ENCODE peak calls at places on chromosomes 6 and 20, in five cellular contexts. W is SK-N-SH, H is breast epithelium, V is stomach, J is prostate gland. C is an unnamed sample.
A peak's percentile ranks its signal among the peaks of the same experiment; 100 is the strongest.

GRCh38 chr6:37632291-37632690 is 65.4 kb downstream of the MDGA1 start:
- DNase-seq in H (no peak), J (no peak), W (no peak), V (no peak), C (no peak)

GRCh38 chr6:54020311-54020710 is 90.9 kb upstream of the MLIP start:
- DNase-seq in J (no peak), H (no peak), W (no peak), V (no peak), C (no peak)

GRCh38 chr6:41695825-41696224 is 39.6 kb downstream of the TFEB start:
- DNase-seq in H (no peak), W (no peak), J (no peak), V (no peak), C (no peak)

GRCh38 chr6:44002591-44003344 is 124.5 kb downstream of the MRPL14 start:
- DNase-seq in H (peak; percentile 64), V (peak; percentile 63), W (peak; percentile 72), J (peak; percentile 32), C (peak; percentile 65)

GRCh38 chr6:169213814-169214520 is 39.7 kb downstream of the THBS2 start:
- DNase-seq in J (no peak), W (peak; percentile 9), V (no peak), H (no peak), C (peak; percentile 83)

GRCh38 chr20:4962257-4962855 is 39.0 kb downstream of the SLC23A2 start:
- DNase-seq in H (no peak), W (no peak), J (no peak), V (no peak), C (peak; percentile 78)

GRCh38 chr6:79468116-79468515 is 69.1 kb downstream of the LCA5 start:
- DNase-seq in J (no peak), W (no peak), H (no peak), V (no peak), C (no peak)

GRCh38 chr6:48866681-48867080 is 596.4 kb downstream of the MMUT start:
- DNase-seq in J (no peak), V (no peak), H (no peak), W (no peak), C (no peak)

GRCh38 chr6:47700051-47700450 is 1.7 kb downstream of the ADGRF4 start:
- DNase-seq in H (peak; percentile 53), W (no peak), V (no peak), J (peak; percentile 60), C (no peak)

GRCh38 chr6:85460951-85461805 is 11.3 kb downstream of the NT5E start:
- DNase-seq in J (no peak), V (no peak), H (peak; percentile 49), W (no peak), C (no peak)

GRCh38 chr6:131840441-131840840 is 32.6 kb downstream of the ENPP1 start:
- DNase-seq in H (no peak), J (no peak), V (no peak), W (no peak), C (no peak)

GRCh38 chr20:20130399-20130798 is 78.1 kb downstream of the CFAP61 start:
- DNase-seq in J (no peak), W (no peak), H (no peak), V (no peak), C (no peak)

GRCh38 chr6:130513770-130514169 is 148.0 kb downstream of the TMEM200A start:
- DNase-seq in V (no peak), J (no peak), H (peak; percentile 35), W (no peak), C (no peak)

GRCh38 chr6:81023007-81023582 is 729.4 kb downstream of the TENT5A start:
- DNase-seq in H (no peak), W (no peak), J (no peak), V (no peak), C (no peak)

GRCh38 chr6:105759946-105760345 is 326.2 kb upstream of the PRDM1 start:
- DNase-seq in V (no peak), W (no peak), H (no peak), J (no peak), C (no peak)

GRCh38 chr6:79946773-79947190 is 571 bp downstream of the ELOVL4 start:
- DNase-seq in J (peak; percentile 9), V (no peak), W (no peak), H (no peak), C (no peak)

GRCh38 chr20:19849341-19850189 is 91.5 kb downstream of the RIN2 start:
- DNase-seq in W (no peak), H (no peak), V (no peak), J (peak; percentile 19), C (no peak)

GRCh38 chr20:40797425-40797824 is 108.4 kb upstream of the MAFB start:
- DNase-seq in W (no peak), J (no peak), V (peak; percentile 4), H (no peak), C (no peak)

GRCh38 chr6:10759312-10759839 is 11.8 kb downstream of the TMEM14B start:
- DNase-seq in J (no peak), H (no peak), W (peak; percentile 30), V (no peak), C (no peak)

GRCh38 chr20:10177326-10177725 is 41.3 kb upstream of the SNAP25 start:
- DNase-seq in V (no peak), H (no peak), W (no peak), J (no peak), C (no peak)

GRCh38 chr6:67497749-67498148 is 1137.3 kb upstream of the ADGRB3 start:
- DNase-seq in V (no peak), J (no peak), W (no peak), H (no peak), C (no peak)

GRCh38 chr6:139984317-139984716 is 609.9 kb upstream of the CITED2 start:
- DNase-seq in V (no peak), W (no peak), J (no peak), H (no peak), C (no peak)

GRCh38 chr20:112396-112795 is 24.9 kb downstream of the DEFB125 start:
- DNase-seq in H (no peak), V (no peak), J (no peak), W (no peak), C (no peak)

GRCh38 chr6:76416821-76417605 is 344.6 kb upstream of the IMPG1 start:
- DNase-seq in V (no peak), H (no peak), W (no peak), J (peak; percentile 44), C (no peak)

GRCh38 chr6:84284428-84285033 is 57.1 kb upstream of the CEP162 start:
- DNase-seq in J (no peak), W (peak; percentile 50), H (no peak), V (no peak), C (no peak)

GRCh38 chr6:170292111-170292777 is 1.4 kb upstream of the DLL1 start:
- DNase-seq in H (no peak), J (no peak), V (no peak), W (peak; percentile 47), C (peak; percentile 62)

GRCh38 chr20:23686046-23686750 is 2.6 kb downstream of the CST4 start:
- DNase-seq in V (no peak), J (no peak), H (no peak), W (no peak), C (no peak)

GRCh38 chr20:11277170-11277569 is 603.4 kb upstream of the JAG1 start:
- DNase-seq in H (no peak), J (no peak), W (no peak), V (no peak), C (no peak)

DNA sequence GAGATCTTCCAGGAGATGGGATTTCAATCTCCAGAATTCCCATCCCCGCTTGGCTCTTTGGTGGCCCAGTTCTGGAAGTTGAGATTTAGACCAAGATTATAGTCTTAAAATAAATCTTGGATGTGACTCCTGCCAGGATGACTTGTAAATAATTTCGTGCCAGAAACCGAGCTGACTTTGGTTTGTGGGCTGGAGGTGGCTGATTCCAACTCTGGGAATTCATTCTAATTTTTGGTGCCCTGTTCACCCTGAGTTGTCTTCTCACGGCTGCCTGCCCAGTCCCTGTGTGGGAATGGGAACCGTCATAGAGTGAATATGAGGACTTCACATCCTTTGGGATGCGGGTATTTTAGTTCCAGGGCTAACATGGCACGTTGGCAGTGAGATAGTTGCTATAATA is 64.8 kb downstream of the JARID2 start:
- DNase-seq in H (no peak), J (no peak), W (no peak), V (no peak), C (no peak)
- TF ChIP-seq POLR2AphosphoS5 in H (no peak), J (no peak), W (no peak), V (no peak), C (no peak)

DNA sequence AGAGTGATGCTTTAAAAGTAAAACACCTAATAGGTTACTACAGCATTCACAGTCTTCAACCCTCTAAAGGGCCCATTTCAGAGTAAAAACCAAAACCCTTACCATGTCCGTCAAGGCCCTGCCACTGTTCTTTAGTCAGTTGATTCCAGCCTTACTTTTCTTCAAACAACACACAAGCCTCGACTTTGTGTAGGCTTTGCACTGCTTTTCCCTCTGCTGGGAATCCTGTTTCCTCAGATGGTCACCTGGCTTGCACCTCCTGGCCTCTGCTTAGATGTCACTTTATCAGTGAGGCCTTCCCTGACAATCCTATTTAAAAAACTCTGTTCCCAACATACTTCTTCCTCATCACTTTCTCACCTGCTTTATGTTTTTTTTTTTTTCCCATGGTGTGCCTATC is 77.1 kb upstream of the FLRT3 start:
- DNase-seq in J (no peak), H (no peak), V (no peak), W (no peak), C (no peak)
- TF ChIP-seq CTCF in J (no peak), H (no peak), V (no peak), W (no peak), C (no peak)

GRCh38 chr20:35739294-35740163 is 2.5 kb downstream of the RBM39 start:
- DNase-seq in V (no peak), H (no peak), J (no peak), W (peak; percentile 6), C (no peak)
- TF ChIP-seq POLR2AphosphoS5 in V (no peak), H (peak; percentile 19), J (no peak), W (no peak), C (peak; percentile 52)

GRCh38 chr20:51403465-51404220 is 138.9 kb downstream of the NFATC2 start:
- DNase-seq in J (no peak), V (no peak), W (no peak), H (no peak), C (no peak)
- TF ChIP-seq CTCF in J (no peak), V (no peak), W (no peak), H (no peak), C (no peak)

GRCh38 chr6:157379656-157380457 is 1.1 kb upstream of the ZDHHC14 start:
- DNase-seq in J (peak; percentile 89), H (peak; percentile 83), V (peak; percentile 91), W (peak; percentile 90), C (peak; percentile 96)
- TF ChIP-seq POLR2AphosphoS5 in J (peak; percentile 82), H (peak; percentile 20), V (peak; percentile 47), W (peak; percentile 12), C (peak; percentile 74)

GRCh38 chr20:38315290-38315966 is 11.5 kb downstream of the BPI start:
- DNase-seq in V (no peak), W (peak; percentile 32), J (no peak), H (no peak), C (no peak)
- TF ChIP-seq CTCF in V (no peak), W (peak; percentile 28), J (no peak), H (no peak), C (no peak)

DNA sequence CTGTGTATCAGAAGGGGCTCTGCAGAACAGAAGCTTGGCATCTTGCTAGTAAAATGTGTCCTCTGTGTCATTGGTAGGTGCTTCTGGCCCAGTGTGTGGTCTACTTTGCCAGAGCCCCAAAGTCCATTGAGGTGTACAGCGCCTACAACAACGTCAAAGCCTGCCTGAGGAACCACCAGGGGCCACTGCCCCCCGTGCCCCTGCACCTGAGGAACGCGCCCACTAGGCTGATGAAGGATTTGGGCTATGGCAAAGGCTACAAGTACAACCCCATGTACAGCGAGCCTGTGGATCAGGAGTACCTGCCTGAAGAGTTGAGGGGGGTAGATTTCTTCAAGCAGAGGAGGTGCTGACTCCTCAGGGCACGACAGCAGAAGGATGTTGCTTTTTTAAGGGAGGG is 19.7 kb downstream of the WRNIP1 start:
- DNase-seq in W (no peak), H (no peak), V (no peak), J (no peak), C (no peak)
- TF ChIP-seq POLR2AphosphoS5 in W (no peak), H (no peak), V (no peak), J (no peak), C (no peak)

C was measured in spleen.